ENCODE peak calls at places on chromosome 7, in nine cellular contexts. S, P, M, V, Q, R, L, O and G are unnamed samples.

GRCh38 chr7:159119026-159119741 is 25.5 kb downstream of the VIPR2 start:
- DNase-seq in S (no peak), P (no peak), M (no peak), V (no peak), Q (peak; percentile 50), R (no peak), L (no peak), O (no peak), G (no peak)

GRCh38 chr7:20409961-20410360 is 79.3 kb downstream of the ITGB8 start:
- DNase-seq in S (no peak), P (no peak), M (no peak), V (no peak), Q (no peak), R (no peak), L (no peak), O (no peak), G (no peak)

GRCh38 chr7:131792311-131792710 is 235.9 kb upstream of the PODXL start:
- DNase-seq in S (no peak), P (no peak), M (no peak), V (no peak), Q (no peak), R (no peak), L (no peak), O (no peak), G (no peak)

GRCh38 chr7:1861799-1862458 is 191.9 kb downstream of the ELFN1 start:
- DNase-seq in S (no peak), P (no peak), M (peak; percentile 3), V (no peak), Q (no peak), R (no peak), L (no peak), O (no peak), G (no peak)

GRCh38 chr7:84949067-84949466 is 237.8 kb downstream of the SEMA3D start:
- DNase-seq in S (no peak), P (no peak), M (peak; percentile 52), V (no peak), Q (no peak), R (peak; percentile 16), L (no peak), O (no peak), G (no peak)

GRCh38 chr7:157685430-157686284 is 348.9 kb downstream of the DNAJB6 start:
- DNase-seq in S (no peak), P (no peak), M (no peak), V (no peak), Q (peak; percentile 69), R (no peak), L (no peak), O (no peak), G (no peak)

GRCh38 chr7:96440328-96440727 is 118.4 kb upstream of the SLC25A13 start:
- DNase-seq in S (no peak), P (no peak), M (no peak), V (no peak), Q (no peak), R (no peak), L (no peak), O (no peak), G (no peak)

GRCh38 chr7:27032843-27033242 is 63.0 kb downstream of the HOXA1 start:
- DNase-seq in S (peak; percentile 23), P (no peak), M (no peak), V (no peak), Q (no peak), R (peak; percentile 33), L (no peak), O (no peak), G (no peak)

GRCh38 chr7:134752006-134752760 is 27.3 kb upstream of the CALD1 start:
- DNase-seq in S (no peak), P (no peak), M (peak; percentile 81), V (no peak), Q (no peak), R (peak; percentile 71), L (no peak), O (no peak), G (no peak)

GRCh38 chr7:542935-543789 is 23.5 kb upstream of the PDGFA start:
- DNase-seq in S (no peak), P (peak; percentile 65), M (peak; percentile 78), V (peak; percentile 76), Q (peak; percentile 59), R (peak; percentile 99), L (no peak), O (no peak), G (no peak)

GRCh38 chr7:139855498-139856270 is 26.6 kb downstream of the TBXAS1 start:
- DNase-seq in S (peak; percentile 77), P (peak; percentile 21), M (peak; percentile 30), V (no peak), Q (no peak), R (no peak), L (no peak), O (peak; percentile 59), G (peak; percentile 36)

GRCh38 chr7:83579740-83580139 is 69.2 kb downstream of the SEMA3E start:
- DNase-seq in S (no peak), P (no peak), M (peak; percentile 42), V (no peak), Q (no peak), R (peak; percentile 6), L (no peak), O (no peak), G (no peak)

GRCh38 chr7:2131341-2131740 is 101.4 kb downstream of the MAD1L1 start:
- DNase-seq in S (no peak), P (no peak), M (no peak), V (no peak), Q (no peak), R (no peak), L (no peak), O (no peak), G (no peak)

GRCh38 chr7:44618754-44619153 is 12.3 kb downstream of the OGDH start:
- DNase-seq in S (no peak), P (no peak), M (no peak), V (no peak), Q (no peak), R (no peak), L (no peak), O (peak; percentile 60), G (no peak)

GRCh38 chr7:50341709-50342108 is 37.2 kb downstream of the IKZF1 start:
- DNase-seq in S (no peak), P (no peak), M (no peak), V (no peak), Q (no peak), R (no peak), L (no peak), O (no peak), G (no peak)

GRCh38 chr7:3069767-3070449 is 26.2 kb upstream of the CARD11 start:
- DNase-seq in S (no peak), P (no peak), M (no peak), V (no peak), Q (no peak), R (no peak), L (no peak), O (no peak), G (no peak)

GRCh38 chr7:78510580-78511188 is 712.1 kb downstream of the PHTF2 start:
- DNase-seq in S (peak; percentile 73), P (no peak), M (peak; percentile 65), V (peak; percentile 7), Q (no peak), R (peak; percentile 61), L (peak; percentile 66), O (peak; percentile 44), G (no peak)

GRCh38 chr7:26620352-26620751 is 244.0 kb downstream of the SKAP2 start:
- DNase-seq in S (no peak), P (peak; percentile 7), M (no peak), V (peak; percentile 18), Q (no peak), R (peak; percentile 29), L (no peak), O (no peak), G (peak; percentile 65)

GRCh38 chr7:6226194-6226799 is 46.1 kb downstream of the CYTH3 start:
- DNase-seq in S (no peak), P (no peak), M (peak; percentile 67), V (no peak), Q (no peak), R (peak; percentile 69), L (no peak), O (no peak), G (no peak)

GRCh38 chr7:120218702-120219101 is 54.3 kb upstream of the KCND2 start:
- DNase-seq in S (no peak), P (no peak), M (peak; percentile 7), V (no peak), Q (no peak), R (no peak), L (no peak), O (no peak), G (no peak)

GRCh38 chr7:48637382-48637781 is 287.0 kb upstream of the CDC14C start:
- DNase-seq in S (no peak), P (no peak), M (no peak), V (no peak), Q (no peak), R (no peak), L (no peak), O (peak; percentile 36), G (no peak)

GRCh38 chr7:18455644-18456043 is 39.9 kb upstream of the HDAC9 start:
- DNase-seq in S (no peak), P (no peak), M (no peak), V (no peak), Q (no peak), R (no peak), L (no peak), O (no peak), G (no peak)

GRCh38 chr7:30148951-30149459 is 14.2 kb downstream of the MTURN start:
- DNase-seq in S (no peak), P (peak; percentile 22), M (no peak), V (no peak), Q (peak; percentile 85), R (no peak), L (no peak), O (no peak), G (no peak)

GRCh38 chr7:154994996-154995395 is 7.9 kb downstream of the PAXIP1 start:
- DNase-seq in S (no peak), P (no peak), M (no peak), V (no peak), Q (no peak), R (no peak), L (no peak), O (no peak), G (no peak)

GRCh38 chr7:55523366-55523765 is 48.9 kb downstream of the VOPP1 start:
- DNase-seq in S (no peak), P (no peak), M (no peak), V (no peak), Q (no peak), R (no peak), L (no peak), O (no peak), G (no peak)

GRCh38 chr7:132152490-132152889 is 423.8 kb downstream of the PLXNA4 start:
- DNase-seq in S (no peak), P (no peak), M (no peak), V (no peak), Q (peak; percentile 77), R (no peak), L (no peak), O (no peak), G (no peak)

GRCh38 chr7:5359344-5359743 is 64.3 kb downstream of the TNRC18 start:
- DNase-seq in S (no peak), P (no peak), M (no peak), V (no peak), Q (no peak), R (no peak), L (no peak), O (no peak), G (no peak)

GRCh38 chr7:38171558-38172403 is 6.3 kb upstream of the STARD3NL start:
- DNase-seq in S (no peak), P (no peak), M (no peak), V (no peak), Q (no peak), R (no peak), L (no peak), O (peak; percentile 82), G (no peak)

GRCh38 chr7:18153183-18153748 is 125.6 kb upstream of the PRPS1L1 start:
- DNase-seq in S (no peak), P (no peak), M (no peak), V (no peak), Q (no peak), R (peak; percentile 3), L (no peak), O (no peak), G (no peak)

GRCh38 chr7:102318482-102318971 is 31.9 kb downstream of the SH2B2 start:
- DNase-seq in S (no peak), P (no peak), M (peak; percentile 53), V (peak; percentile 55), Q (peak; percentile 26), R (no peak), L (peak; percentile 74), O (no peak), G (peak; percentile 37)

GRCh38 chr7:135177021-135177696 is 6.7 kb upstream of the CYREN start:
- DNase-seq in S (no peak), P (no peak), M (no peak), V (no peak), Q (no peak), R (no peak), L (no peak), O (no peak), G (no peak)